ENCODE peak calls at places on chromosomes 7 and 10, in five cellular contexts. One of them, this sample, is unnamed.

GRCh38 chr7:4085937-4086691 is 596.0 kb upstream of the FOXK1 start:
- DNase-seq in Ammon's horn: no peak
- DNase-seq in BJ: no peak
- DNase-seq in NCI-H1092 treated with DMSO at 0.1 percent for 48 hours: no peak
- DNase-seq in stimulated activated CD4-positive, alpha-beta T cell treated with anti-CD3 and anti-CD28 coated beads, Interleukin-15, amount 100 ng/mL, for 1 hour: no peak
- DNase-seq in this sample: no peak

GRCh38 chr7:48637382-48637781 is 287.0 kb upstream of the CDC14C start:
- DNase-seq in Ammon's horn: no peak
- DNase-seq in BJ: no peak
- DNase-seq in NCI-H1092 treated with DMSO at 0.1 percent for 48 hours: peak
- DNase-seq in stimulated activated CD4-positive, alpha-beta T cell treated with anti-CD3 and anti-CD28 coated beads, Interleukin-15, amount 100 ng/mL, for 1 hour: no peak
- DNase-seq in this sample: no peak

GRCh38 chr7:111292026-111292430 is 201.1 kb downstream of the LRRN3 start:
- DNase-seq in Ammon's horn: no peak
- DNase-seq in BJ: peak
- DNase-seq in NCI-H1092 treated with DMSO at 0.1 percent for 48 hours: peak
- DNase-seq in stimulated activated CD4-positive, alpha-beta T cell treated with anti-CD3 and anti-CD28 coated beads, Interleukin-15, amount 100 ng/mL, for 1 hour: no peak
- DNase-seq in this sample: no peak

GRCh38 chr10:99809931-99810615 is 27.6 kb downstream of the ABCC2 start:
- DNase-seq in Ammon's horn: peak
- DNase-seq in BJ: no peak
- DNase-seq in NCI-H1092 treated with DMSO at 0.1 percent for 48 hours: no peak
- DNase-seq in stimulated activated CD4-positive, alpha-beta T cell treated with anti-CD3 and anti-CD28 coated beads, Interleukin-15, amount 100 ng/mL, for 1 hour: no peak
- DNase-seq in this sample: no peak

GRCh38 chr10:36989233-36989632 is 136.2 kb upstream of the ANKRD30A start:
- DNase-seq in Ammon's horn: no peak
- DNase-seq in BJ: no peak
- DNase-seq in NCI-H1092 treated with DMSO at 0.1 percent for 48 hours: no peak
- DNase-seq in stimulated activated CD4-positive, alpha-beta T cell treated with anti-CD3 and anti-CD28 coated beads, Interleukin-15, amount 100 ng/mL, for 1 hour: no peak
- DNase-seq in this sample: no peak

GRCh38 chr10:33114451-33114944 is 156.5 kb upstream of the ITGB1 start:
- DNase-seq in Ammon's horn: no peak
- DNase-seq in BJ: no peak
- DNase-seq in NCI-H1092 treated with DMSO at 0.1 percent for 48 hours: no peak
- DNase-seq in stimulated activated CD4-positive, alpha-beta T cell treated with anti-CD3 and anti-CD28 coated beads, Interleukin-15, amount 100 ng/mL, for 1 hour: no peak
- DNase-seq in this sample: no peak

GRCh38 chr10:58818889-58819288 is 306.2 kb downstream of the BICC1 start:
- DNase-seq in Ammon's horn: no peak
- DNase-seq in BJ: no peak
- DNase-seq in NCI-H1092 treated with DMSO at 0.1 percent for 48 hours: peak
- DNase-seq in stimulated activated CD4-positive, alpha-beta T cell treated with anti-CD3 and anti-CD28 coated beads, Interleukin-15, amount 100 ng/mL, for 1 hour: no peak
- DNase-seq in this sample: no peak

GRCh38 chr10:21261705-21262285 is 263.7 kb downstream of the SKIDA1 start:
- DNase-seq in Ammon's horn: peak
- DNase-seq in BJ: no peak
- DNase-seq in NCI-H1092 treated with DMSO at 0.1 percent for 48 hours: no peak
- DNase-seq in stimulated activated CD4-positive, alpha-beta T cell treated with anti-CD3 and anti-CD28 coated beads, Interleukin-15, amount 100 ng/mL, for 1 hour: no peak
- DNase-seq in this sample: no peak

GRCh38 chr7:131103997-131104396 is 223.7 kb upstream of the MKLN1 start:
- DNase-seq in Ammon's horn: no peak
- DNase-seq in BJ: peak
- DNase-seq in NCI-H1092 treated with DMSO at 0.1 percent for 48 hours: no peak
- DNase-seq in stimulated activated CD4-positive, alpha-beta T cell treated with anti-CD3 and anti-CD28 coated beads, Interleukin-15, amount 100 ng/mL, for 1 hour: no peak
- DNase-seq in this sample: no peak

GRCh38 chr10:101694056-101694673 is 805 bp downstream of the FBXW4 start:
- DNase-seq in Ammon's horn: peak
- DNase-seq in BJ: no peak
- DNase-seq in NCI-H1092 treated with DMSO at 0.1 percent for 48 hours: peak
- DNase-seq in stimulated activated CD4-positive, alpha-beta T cell treated with anti-CD3 and anti-CD28 coated beads, Interleukin-15, amount 100 ng/mL, for 1 hour: peak
- DNase-seq in this sample: peak